ENCODE peak calls at places on chromosome 3, in four cellular contexts. One of them, this sample, is unnamed.

GRCh38 chr3:128504533-128504915 is 11.5 kb upstream of the GATA2 start:
- DNase-seq in K562: no peak
- DNase-seq in H1: no peak
- DNase-seq in GM12878: no peak
- DNase-seq in this sample: no peak

GRCh38 chr3:23264413-23264812 is 61.3 kb downstream of the UBE2E2 start:
- DNase-seq in K562: no peak
- DNase-seq in H1: no peak
- DNase-seq in GM12878: no peak
- DNase-seq in this sample: no peak

GRCh38 chr3:24503499-24504176 is 9.0 kb upstream of the THRB start:
- DNase-seq in K562: no peak
- DNase-seq in H1: no peak
- DNase-seq in GM12878: no peak
- DNase-seq in this sample: no peak

GRCh38 chr3:13655074-13655913 is 106.4 kb downstream of the FBLN2 start:
- DNase-seq in K562: peak
- DNase-seq in H1: peak
- DNase-seq in GM12878: no peak
- DNase-seq in this sample: peak

GRCh38 chr3:37935756-37936666 is 54.6 kb upstream of the VILL start:
- DNase-seq in K562: no peak
- DNase-seq in H1: no peak
- DNase-seq in GM12878: no peak
- DNase-seq in this sample: no peak

GRCh38 chr3:142237891-142238290 is 12.5 kb upstream of the GK5 start:
- DNase-seq in K562: no peak
- DNase-seq in H1: no peak
- DNase-seq in GM12878: no peak
- DNase-seq in this sample: no peak

GRCh38 chr3:68306571-68306970 is 625.8 kb downstream of the TAFA4 start:
- DNase-seq in K562: peak
- DNase-seq in H1: peak
- DNase-seq in GM12878: no peak
- DNase-seq in this sample: no peak

GRCh38 chr3:9208713-9209112 is 40.7 kb downstream of the SRGAP3 start:
- DNase-seq in K562: no peak
- DNase-seq in H1: no peak
- DNase-seq in GM12878: no peak
- DNase-seq in this sample: no peak

GRCh38 chr3:123678108-123678511 is 93.3 kb upstream of the HACD2 start:
- DNase-seq in K562: no peak
- DNase-seq in H1: no peak
- DNase-seq in GM12878: no peak
- DNase-seq in this sample: no peak

GRCh38 chr3:48222616-48223513 is at the start of gene CAMP:
- DNase-seq in K562: no peak
- DNase-seq in H1: no peak
- DNase-seq in GM12878: peak
- DNase-seq in this sample: peak

GRCh38 chr3:102123590-102124190 is 274.4 kb downstream of the NFKBIZ start:
- DNase-seq in K562: no peak
- DNase-seq in H1: no peak
- DNase-seq in GM12878: no peak
- DNase-seq in this sample: no peak

GRCh38 chr3:177476921-177477435 is 279.7 kb upstream of the TBL1XR1 start:
- DNase-seq in K562: no peak
- DNase-seq in H1: no peak
- DNase-seq in GM12878: no peak
- DNase-seq in this sample: no peak

GRCh38 chr3:42970557-42970956 is 8.6 kb upstream of the GASK1A start:
- DNase-seq in K562: no peak
- DNase-seq in H1: no peak
- DNase-seq in GM12878: no peak
- DNase-seq in this sample: no peak

GRCh38 chr3:184568918-184569829 is 7.6 kb downstream of the EPHB3 start:
- DNase-seq in K562: peak
- DNase-seq in H1: peak
- DNase-seq in GM12878: no peak
- DNase-seq in this sample: peak

GRCh38 chr3:151675858-151676615 is 57.7 kb upstream of the AADACL2 start:
- DNase-seq in K562: no peak
- DNase-seq in H1: no peak
- DNase-seq in GM12878: no peak
- DNase-seq in this sample: no peak

GRCh38 chr3:184439096-184439495 is 59.2 kb downstream of the CHRD start:
- DNase-seq in K562: no peak
- DNase-seq in H1: no peak
- DNase-seq in GM12878: no peak
- DNase-seq in this sample: no peak

GRCh38 chr3:48110463-48110862 is 77.8 kb downstream of the CDC25A start:
- DNase-seq in K562: no peak
- DNase-seq in H1: no peak
- DNase-seq in GM12878: no peak
- DNase-seq in this sample: no peak

GRCh38 chr3:181250714-181251113 is 261.2 kb upstream of the DNAJC19 start:
- DNase-seq in K562: no peak
- DNase-seq in H1: no peak
- DNase-seq in GM12878: no peak
- DNase-seq in this sample: no peak

GRCh38 chr3:62562017-62562416 is 188.7 kb upstream of the FEZF2 start:
- DNase-seq in K562: no peak
- DNase-seq in H1: no peak
- DNase-seq in GM12878: no peak
- DNase-seq in this sample: no peak

GRCh38 chr3:108088697-108089096 is 2.1 kb downstream of the CD47 start:
- DNase-seq in K562: no peak
- DNase-seq in H1: no peak
- DNase-seq in GM12878: peak
- DNase-seq in this sample: no peak

GRCh38 chr3:187447737-187448136 is 79.6 kb downstream of the RTP4 start:
- DNase-seq in K562: no peak
- DNase-seq in H1: no peak
- DNase-seq in GM12878: no peak
- DNase-seq in this sample: no peak
- TF ChIP-seq NRF1 in K562: no peak
- TF ChIP-seq NRF1 in H1: no peak
- TF ChIP-seq NRF1 in GM12878: no peak
- TF ChIP-seq NRF1 in this sample: no peak

GRCh38 chr3:171326717-171327440 is 133.3 kb downstream of the TNIK start:
- DNase-seq in K562: no peak
- DNase-seq in H1: no peak
- DNase-seq in GM12878: no peak
- DNase-seq in this sample: no peak

GRCh38 chr3:171320721-171321120 is 139.5 kb downstream of the TNIK start:
- DNase-seq in K562: no peak
- DNase-seq in H1: no peak
- DNase-seq in GM12878: no peak
- DNase-seq in this sample: no peak

GRCh38 chr3:171321241-171321640 is 139.0 kb downstream of the TNIK start:
- DNase-seq in K562: no peak
- DNase-seq in H1: no peak
- DNase-seq in GM12878: no peak
- DNase-seq in this sample: no peak

GRCh38 chr3:171321959-171322358 is 138.2 kb downstream of the TNIK start:
- DNase-seq in K562: no peak
- DNase-seq in H1: no peak
- DNase-seq in GM12878: no peak
- DNase-seq in this sample: no peak

DNA sequence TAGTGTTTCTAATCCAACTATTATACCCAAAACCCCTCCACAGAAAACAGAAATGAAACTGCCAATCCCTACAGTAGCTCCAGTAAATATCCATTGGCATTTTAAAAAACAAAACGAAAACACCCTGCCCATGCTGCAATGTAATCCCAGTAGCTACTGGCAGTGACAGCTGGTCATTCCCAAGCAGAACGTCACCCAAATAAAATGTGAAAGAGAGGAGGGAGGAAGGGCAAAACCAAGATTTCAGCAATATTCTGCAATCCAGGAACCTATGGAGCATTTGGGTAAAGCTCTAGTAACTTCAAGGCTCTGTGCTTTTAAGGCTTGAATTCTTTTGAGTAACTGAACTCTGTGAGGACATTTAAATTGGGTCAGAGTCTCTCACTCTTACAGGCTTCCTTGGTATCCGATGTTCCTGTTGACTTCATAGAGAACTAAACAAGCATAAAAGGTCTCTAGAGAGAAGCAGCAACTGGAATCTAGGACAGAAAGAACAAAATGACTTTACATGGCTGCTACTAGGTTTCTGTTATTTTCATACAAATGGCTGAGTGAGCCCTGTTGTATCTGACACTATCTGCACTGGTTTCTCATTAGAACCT is 136.2 kb downstream of the TNIK start:
- DNase-seq in K562: no peak
- DNase-seq in H1: no peak
- DNase-seq in GM12878: no peak
- DNase-seq in this sample: no peak
- TF ChIP-seq NRF1 in K562: no peak
- TF ChIP-seq NRF1 in H1: no peak
- TF ChIP-seq NRF1 in GM12878: no peak
- TF ChIP-seq NRF1 in this sample: no peak

DNA sequence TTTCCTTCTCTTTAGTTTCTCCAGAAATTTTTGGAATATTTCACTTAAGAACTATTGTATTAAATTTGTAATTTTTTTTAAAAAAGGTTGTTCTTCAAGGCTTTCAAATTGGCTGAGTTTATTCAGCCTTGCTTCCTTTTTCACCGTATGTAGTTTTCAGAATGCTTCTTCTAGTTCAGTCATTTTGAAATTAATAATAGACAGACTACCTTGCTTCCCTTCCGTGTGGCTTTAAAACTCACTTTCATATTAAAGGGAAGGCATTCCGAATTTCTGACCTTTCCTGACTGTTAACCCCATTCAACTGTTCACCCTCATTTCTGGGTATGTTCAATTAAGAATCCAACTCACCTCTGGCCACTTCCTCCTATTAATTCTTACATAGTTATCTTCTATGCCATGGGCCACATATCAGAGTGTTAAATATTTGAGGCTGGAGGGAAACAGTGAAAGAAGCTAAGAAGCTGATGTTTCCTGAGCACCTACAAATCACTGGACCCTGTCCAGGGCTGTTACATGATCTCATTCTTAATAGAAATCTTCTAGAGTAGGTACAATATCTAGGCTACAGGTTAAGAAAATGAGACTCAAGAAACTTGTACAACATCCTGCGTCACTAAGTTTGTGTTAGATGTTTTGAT is 237.5 kb downstream of the P3H2 start:
- DNase-seq in K562: no peak
- DNase-seq in H1: no peak
- DNase-seq in GM12878: no peak
- DNase-seq in this sample: no peak
- TF ChIP-seq NRF1 in K562: no peak
- TF ChIP-seq NRF1 in H1: no peak
- TF ChIP-seq NRF1 in GM12878: no peak
- TF ChIP-seq NRF1 in this sample: no peak

DNA sequence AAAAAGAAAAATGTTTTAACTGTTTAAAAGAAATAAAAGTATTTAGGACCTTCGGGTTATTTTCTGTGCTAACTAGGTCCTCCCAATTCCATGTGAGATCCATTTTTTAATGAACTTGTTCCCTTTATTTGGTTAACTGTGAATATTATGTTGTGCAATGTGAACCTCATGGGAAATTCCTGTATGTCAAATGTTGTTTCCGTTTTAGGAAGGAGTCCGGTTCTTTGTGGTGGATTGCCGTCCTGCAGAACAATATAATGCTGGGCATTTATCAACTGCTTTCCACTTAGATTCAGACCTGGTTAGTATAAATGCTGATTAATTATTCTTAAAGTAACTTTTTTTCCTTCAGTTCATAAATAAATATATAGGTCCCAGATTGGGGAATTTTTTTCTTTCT is 35.5 kb upstream of the NIT2 start:
- DNase-seq in K562: no peak
- DNase-seq in H1: no peak
- DNase-seq in GM12878: no peak
- DNase-seq in this sample: no peak
- TF ChIP-seq NRF1 in K562: no peak
- TF ChIP-seq NRF1 in H1: no peak
- TF ChIP-seq NRF1 in GM12878: no peak
- TF ChIP-seq NRF1 in this sample: no peak